ENCODE peak calls at places on chromosome 7, in four cellular contexts. One of them, this sample, is unnamed.

GRCh38 chr7:150737265-150738055 is at the start of gene GIMAP5:
- DNase-seq in WTC11: no peak
- DNase-seq in K562: no peak
- DNase-seq in HepG2: no peak
- DNase-seq in this sample: no peak

GRCh38 chr7:145462463-145462862 is 626.6 kb upstream of the TPK1 start:
- DNase-seq in WTC11: no peak
- DNase-seq in K562: no peak
- DNase-seq in HepG2: no peak
- DNase-seq in this sample: no peak

GRCh38 chr7:110421490-110422241 is 669.3 kb upstream of the LRRN3 start:
- DNase-seq in WTC11: no peak
- DNase-seq in K562: no peak
- DNase-seq in HepG2: no peak
- DNase-seq in this sample: no peak

GRCh38 chr7:2438181-2438580 is 34.8 kb downstream of the CHST12 start:
- DNase-seq in WTC11: no peak
- DNase-seq in K562: no peak
- DNase-seq in HepG2: no peak
- DNase-seq in this sample: no peak

GRCh38 chr7:137343483-137343841 is at the start of gene PTN:
- DNase-seq in WTC11: peak; percentile 62
- DNase-seq in K562: no peak
- DNase-seq in HepG2: no peak
- DNase-seq in this sample: peak; percentile 22

GRCh38 chr7:101557978-101558741 is 70.9 kb downstream of the MYL10 start:
- DNase-seq in WTC11: no peak
- DNase-seq in K562: no peak
- DNase-seq in HepG2: no peak
- DNase-seq in this sample: no peak

GRCh38 chr7:12685550-12685949 is 1.9 kb upstream of the ARL4A start:
- DNase-seq in WTC11: peak; percentile 58
- DNase-seq in K562: no peak
- DNase-seq in HepG2: no peak
- DNase-seq in this sample: peak; percentile 7

GRCh38 chr7:25066253-25066652 is 58.8 kb downstream of the CYCS start:
- DNase-seq in WTC11: no peak
- DNase-seq in K562: no peak
- DNase-seq in HepG2: no peak
- DNase-seq in this sample: no peak

DNA sequence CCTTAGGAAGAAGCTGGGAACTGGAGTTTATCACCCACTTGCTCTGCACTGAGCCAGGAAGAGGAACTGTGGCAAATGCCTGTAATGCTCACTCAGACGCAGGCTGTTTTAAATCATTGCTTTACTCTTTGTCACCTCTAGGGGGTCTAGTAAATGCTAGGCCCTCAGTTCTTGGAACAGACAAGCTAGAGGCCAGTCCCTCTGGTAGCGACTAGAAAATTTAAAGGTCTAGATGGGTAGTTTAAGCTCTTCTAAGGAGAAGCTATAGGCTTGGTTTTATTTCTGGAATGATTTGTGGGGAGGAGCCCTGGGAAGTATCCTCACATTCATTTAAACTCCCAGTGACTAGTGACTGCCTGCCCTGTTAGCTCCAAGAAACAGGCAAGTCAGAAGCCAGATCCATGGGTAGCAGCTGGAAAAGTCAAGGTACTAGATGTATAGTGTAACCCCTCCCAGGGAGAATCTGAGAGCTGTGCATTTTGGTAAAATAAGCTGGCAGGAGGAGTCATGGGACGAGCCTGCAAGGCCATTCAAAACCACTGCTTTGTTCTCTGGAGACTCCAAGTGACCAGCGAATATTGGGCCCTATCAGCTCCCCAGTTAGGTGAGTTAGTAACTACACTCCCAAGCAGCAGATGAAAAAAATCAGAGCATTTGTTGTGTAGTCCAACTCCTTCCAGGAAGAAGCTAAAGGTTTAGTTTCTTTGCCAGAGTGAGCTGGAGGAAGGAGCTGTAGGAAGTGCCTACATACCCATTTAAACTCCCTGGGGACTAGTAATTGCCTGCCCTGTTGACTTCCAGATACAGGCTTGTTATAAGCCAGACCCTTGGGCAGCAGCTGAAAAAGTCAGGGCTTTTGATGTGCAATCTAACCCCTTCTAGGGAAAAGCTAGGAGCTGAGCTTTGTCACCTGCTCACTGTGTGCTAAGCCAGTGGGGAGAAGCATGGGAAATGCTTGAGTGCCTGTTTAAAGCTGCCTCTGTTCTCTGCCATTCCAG is 68.9 kb downstream of the DYNC1I1 start:
- DNase-seq in WTC11: no peak
- DNase-seq in K562: peak; percentile 46
- DNase-seq in HepG2: peak; percentile 12
- DNase-seq in this sample: peak; percentile 67
- TF ChIP-seq ELF4 in WTC11: no peak
- TF ChIP-seq ELF4 in K562: no peak
- TF ChIP-seq ELF4 in HepG2: no peak
- TF ChIP-seq ELF4 in this sample: no peak

GRCh38 chr7:74185016-74185415 is 10.9 kb downstream of the EIF4H start:
- DNase-seq in WTC11: no peak
- DNase-seq in K562: no peak
- DNase-seq in HepG2: no peak
- DNase-seq in this sample: no peak

GRCh38 chr7:74185636-74186035 is 11.5 kb downstream of the EIF4H start:
- DNase-seq in WTC11: no peak
- DNase-seq in K562: no peak
- DNase-seq in HepG2: no peak
- DNase-seq in this sample: no peak

GRCh38 chr7:74183142-74183541 is 9.0 kb downstream of the EIF4H start:
- DNase-seq in WTC11: no peak
- DNase-seq in K562: no peak
- DNase-seq in HepG2: no peak
- DNase-seq in this sample: no peak

GRCh38 chr7:74182453-74183090 is 8.4 kb downstream of the EIF4H start:
- DNase-seq in WTC11: no peak
- DNase-seq in K562: no peak
- DNase-seq in HepG2: no peak
- DNase-seq in this sample: no peak

GRCh38 chr7:74183653-74184450 is 9.7 kb downstream of the EIF4H start:
- DNase-seq in WTC11: peak; percentile 35
- DNase-seq in K562: peak; percentile 47
- DNase-seq in HepG2: peak; percentile 54
- DNase-seq in this sample: no peak
- TF ChIP-seq ELF4 in WTC11: no peak
- TF ChIP-seq ELF4 in K562: no peak
- TF ChIP-seq ELF4 in HepG2: no peak
- TF ChIP-seq ELF4 in this sample: no peak

GRCh38 chr7:51350195-51350896 is 33.7 kb upstream of the COBL start:
- DNase-seq in WTC11: no peak
- DNase-seq in K562: no peak
- DNase-seq in HepG2: peak; percentile 33
- DNase-seq in this sample: peak; percentile 39

GRCh38 chr7:51351661-51352060 is 35.1 kb upstream of the COBL start:
- DNase-seq in WTC11: no peak
- DNase-seq in K562: no peak
- DNase-seq in HepG2: no peak
- DNase-seq in this sample: no peak

GRCh38 chr7:51354897-51355296 is 38.3 kb upstream of the COBL start:
- DNase-seq in WTC11: peak; percentile 58
- DNase-seq in K562: peak; percentile 14
- DNase-seq in HepG2: no peak
- DNase-seq in this sample: no peak

GRCh38 chr7:51354434-51354833 is 37.8 kb upstream of the COBL start:
- DNase-seq in WTC11: no peak
- DNase-seq in K562: no peak
- DNase-seq in HepG2: no peak
- DNase-seq in this sample: no peak

DNA sequence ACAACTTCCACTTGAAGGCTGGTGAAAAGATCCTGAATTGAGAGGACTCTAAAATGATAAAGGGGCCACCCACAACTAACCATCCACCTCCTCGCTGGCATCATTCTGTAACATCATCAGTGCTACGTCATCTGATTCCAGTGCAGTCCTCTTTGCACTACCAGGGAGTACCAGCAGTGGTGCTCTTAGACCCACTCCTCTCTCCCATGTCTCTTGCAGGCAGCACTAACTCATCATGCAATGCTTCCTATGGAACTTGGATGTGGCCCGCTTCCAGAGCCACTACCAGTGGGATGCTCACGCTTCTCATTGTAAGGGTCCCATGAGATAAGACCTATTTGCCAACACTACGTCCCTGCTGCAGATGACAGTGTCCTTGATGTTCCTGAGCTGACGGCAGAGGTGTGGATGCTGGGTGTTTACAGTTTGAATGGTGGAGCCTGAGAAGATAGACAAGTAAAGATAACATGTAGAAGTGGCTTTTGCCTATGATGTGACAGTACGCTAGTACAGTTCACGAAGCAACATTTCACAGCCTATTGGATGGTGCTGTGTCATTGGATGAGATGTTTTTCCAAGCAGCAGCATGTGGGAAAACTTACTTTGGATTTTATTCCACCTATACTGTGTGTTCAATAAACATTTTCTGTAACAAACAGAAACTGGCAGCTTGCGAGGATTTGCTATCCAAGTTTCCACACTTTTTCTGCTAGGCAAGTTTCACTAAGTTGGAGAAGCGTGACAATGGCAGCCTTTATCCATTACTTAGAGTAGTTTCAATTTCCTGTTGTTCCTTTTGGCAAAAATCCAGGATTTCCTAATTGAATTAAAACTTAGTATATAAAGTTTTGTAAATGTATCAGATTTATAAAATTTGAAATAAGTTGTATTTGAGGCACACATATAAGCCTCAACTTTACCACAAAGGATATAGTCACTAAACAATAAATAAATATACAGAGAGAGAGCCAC is 35.9 kb upstream of the COBL start:
- DNase-seq in WTC11: no peak
- DNase-seq in K562: peak; percentile 21
- DNase-seq in HepG2: no peak
- DNase-seq in this sample: peak; percentile 22
- TF ChIP-seq ELF4 in WTC11: no peak
- TF ChIP-seq ELF4 in K562: no peak
- TF ChIP-seq ELF4 in HepG2: no peak
- TF ChIP-seq ELF4 in this sample: no peak

DNA sequence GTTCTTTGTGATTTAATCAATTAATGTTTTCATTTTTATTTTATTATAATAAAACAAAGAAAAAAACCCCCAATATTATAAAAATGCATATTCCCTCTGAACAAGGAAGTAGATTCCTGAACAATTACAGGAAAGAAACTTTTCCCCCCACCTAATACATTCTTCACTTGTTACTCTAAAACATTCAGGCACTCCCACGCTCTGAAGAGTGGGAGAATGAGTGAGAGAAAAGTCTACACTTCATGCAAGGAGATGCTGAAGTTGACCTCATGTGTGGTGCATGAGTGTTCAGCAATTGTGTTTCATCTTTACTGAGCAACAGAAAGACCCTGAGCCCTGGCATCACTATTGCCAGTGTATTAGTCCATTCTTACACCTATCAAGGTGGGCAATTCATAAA is 244.2 kb upstream of the IGFBP3 start:
- DNase-seq in WTC11: no peak
- DNase-seq in K562: no peak
- DNase-seq in HepG2: no peak
- DNase-seq in this sample: no peak
- TF ChIP-seq ELF4 in WTC11: no peak
- TF ChIP-seq ELF4 in K562: no peak
- TF ChIP-seq ELF4 in HepG2: no peak
- TF ChIP-seq ELF4 in this sample: no peak

GRCh38 chr7:512146-512510 is 7.5 kb downstream of the PDGFA start:
- DNase-seq in WTC11: no peak
- DNase-seq in K562: no peak
- DNase-seq in HepG2: no peak
- DNase-seq in this sample: no peak

GRCh38 chr7:510782-511281 is 8.8 kb downstream of the PDGFA start:
- DNase-seq in WTC11: no peak
- DNase-seq in K562: no peak
- DNase-seq in HepG2: no peak
- DNase-seq in this sample: no peak

GRCh38 chr7:512541-513311 is 6.9 kb downstream of the PDGFA start:
- DNase-seq in WTC11: no peak
- DNase-seq in K562: no peak
- DNase-seq in HepG2: no peak
- DNase-seq in this sample: no peak

GRCh38 chr7:510061-510481 is 9.6 kb downstream of the PDGFA start:
- DNase-seq in WTC11: no peak
- DNase-seq in K562: no peak
- DNase-seq in HepG2: no peak
- DNase-seq in this sample: no peak

GRCh38 chr7:511476-512145 is 8.0 kb downstream of the PDGFA start:
- DNase-seq in WTC11: no peak
- DNase-seq in K562: no peak
- DNase-seq in HepG2: no peak
- DNase-seq in this sample: no peak
- TF ChIP-seq ELF4 in WTC11: no peak
- TF ChIP-seq ELF4 in K562: no peak
- TF ChIP-seq ELF4 in HepG2: no peak
- TF ChIP-seq ELF4 in this sample: no peak

DNA sequence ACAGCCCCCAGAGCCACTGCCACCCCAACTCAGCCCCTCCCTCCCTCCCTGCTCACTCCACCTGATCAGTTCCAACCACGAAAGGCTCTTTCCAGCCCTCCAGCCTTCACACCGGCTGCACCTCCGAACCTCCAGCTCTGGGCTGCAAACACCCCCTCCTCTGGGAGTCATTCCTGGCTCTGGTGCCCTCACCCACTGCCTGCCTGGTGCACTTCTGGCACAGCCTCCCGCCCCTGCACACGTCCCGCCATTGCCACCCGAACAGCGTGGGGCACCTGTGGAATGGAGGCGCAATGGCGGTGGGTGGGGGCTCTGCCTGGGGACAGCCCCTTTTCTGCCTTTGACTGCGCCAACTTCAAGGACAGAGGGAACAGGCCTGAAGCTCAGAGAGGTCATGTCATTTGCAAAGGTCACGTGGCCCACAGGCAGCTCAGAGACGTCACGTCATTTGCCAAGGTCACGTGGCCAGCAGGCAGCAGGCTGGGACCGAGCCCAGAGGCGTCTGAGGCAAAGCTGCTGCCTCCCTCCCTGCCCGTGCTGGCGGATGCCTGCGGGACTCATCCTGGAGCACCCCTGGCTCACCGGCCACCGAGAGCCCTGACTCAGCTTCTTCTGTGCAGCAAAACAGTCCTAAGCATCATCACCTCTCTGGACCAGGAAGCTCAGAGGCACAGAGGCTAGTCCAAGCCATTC is 76.0 kb upstream of the DNAAF5 start:
- DNase-seq in WTC11: no peak
- DNase-seq in K562: no peak
- DNase-seq in HepG2: no peak
- DNase-seq in this sample: no peak
- TF ChIP-seq ELF4 in WTC11: no peak
- TF ChIP-seq ELF4 in K562: no peak
- TF ChIP-seq ELF4 in HepG2: no peak
- TF ChIP-seq ELF4 in this sample: no peak